ENCODE peak calls at places on chromosomes 16 and 17, in six cellular contexts. I, J, X, R, C and K are unnamed samples.

GRCh38 chr17:57215317-57215716 is 41.0 kb upstream of the MSI2 start:
- DNase-seq in I (no peak), J (no peak), X (peak; percentile 71), R (no peak), C (no peak), K (peak; percentile 54)

GRCh38 chr17:13182854-13183253 is 165.0 kb upstream of the ELAC2 start:
- DNase-seq in I (no peak), J (no peak), X (no peak), R (no peak), C (no peak), K (no peak)

GRCh38 chr16:58384437-58385055 is 7.7 kb upstream of the GINS3 start:
- DNase-seq in I (no peak), J (no peak), X (peak; percentile 19), R (no peak), C (no peak), K (no peak)

GRCh38 chr17:58312021-58312630 is 16.5 kb downstream of the TSPOAP1 start:
- DNase-seq in I (no peak), J (peak; percentile 40), X (no peak), R (no peak), C (no peak), K (peak; percentile 9)

GRCh38 chr17:14744716-14745115 is 443.8 kb downstream of the HS3ST3B1 start:
- DNase-seq in I (no peak), J (no peak), X (no peak), R (peak; percentile 40), C (no peak), K (no peak)

GRCh38 chr16:56111100-56111499 is 80.2 kb upstream of the GNAO1 start:
- DNase-seq in I (no peak), J (no peak), X (no peak), R (no peak), C (no peak), K (no peak)

GRCh38 chr17:77609553-77610517 is 348.7 kb upstream of the TNRC6C start:
- DNase-seq in I (peak; percentile 84), J (no peak), X (peak; percentile 21), R (no peak), C (no peak), K (no peak)

GRCh38 chr17:66488874-66489273 is 186.5 kb downstream of the PRKCA start:
- DNase-seq in I (no peak), J (no peak), X (no peak), R (no peak), C (no peak), K (no peak)

GRCh38 chr17:76841776-76842405 is 26.3 kb upstream of the MGAT5B start:
- DNase-seq in I (no peak), J (no peak), X (no peak), R (no peak), C (no peak), K (no peak)

GRCh38 chr16:4004206-4004605 is 112.0 kb downstream of the ADCY9 start:
- DNase-seq in I (no peak), J (no peak), X (no peak), R (no peak), C (no peak), K (no peak)
- TF ChIP-seq POLR2A in I (no peak), J (no peak), X (no peak), R (no peak), C (no peak), K (no peak)

GRCh38 chr17:43211480-43212402 is at the start of gene TMEM106A:
- DNase-seq in I (peak; percentile 90), J (peak; percentile 88), X (peak; percentile 79), R (peak; percentile 85), C (peak; percentile 84), K (peak; percentile 73)
- TF ChIP-seq POLR2A in I (no peak), J (peak; percentile 27), X (peak; percentile 65), R (peak; percentile 71), C (peak; percentile 47), K (no peak)

GRCh38 chr17:82418001-82418986 is at the start of the genes HEXD and OGFOD3:
- DNase-seq in I (no peak), J (peak; percentile 88), X (peak; percentile 71), R (peak; percentile 69), C (peak; percentile 86), K (peak; percentile 82)
- TF ChIP-seq POLR2A in I (no peak), J (peak; percentile 63), X (peak; percentile 49), R (peak; percentile 55), C (peak; percentile 81), K (no peak)

DNA sequence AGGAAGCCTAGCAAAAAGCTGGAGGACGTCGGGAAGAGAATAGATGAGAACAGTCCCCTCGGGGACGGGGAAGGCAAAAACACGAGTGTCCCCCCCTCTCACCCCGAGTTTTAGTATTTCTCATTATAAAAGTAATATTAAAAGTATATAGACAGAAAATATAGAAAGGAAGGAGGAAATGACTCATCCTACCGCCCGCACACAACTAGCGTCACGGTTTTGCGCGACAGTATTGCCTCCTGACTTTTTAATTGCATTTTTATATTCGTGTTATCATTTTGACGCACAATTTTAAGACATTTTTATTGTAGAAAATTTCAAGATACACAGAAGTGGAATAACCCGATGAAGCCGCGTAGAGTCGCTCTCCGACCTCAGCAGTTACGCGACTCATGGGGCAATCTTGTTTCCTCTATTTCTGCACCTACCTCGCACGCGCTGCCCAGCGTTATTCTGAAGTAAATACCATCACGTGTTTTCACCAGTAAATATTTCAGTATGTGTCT is 652 bp upstream of the SLC25A19 start:
- DNase-seq in I (no peak), J (peak; percentile 70), X (peak; percentile 32), R (peak; percentile 60), C (peak; percentile 70), K (peak; percentile 75)
- TF ChIP-seq POLR2A in I (no peak), J (no peak), X (no peak), R (no peak), C (no peak), K (no peak)